ENCODE peak calls at places on chromosomes 2 and 18, in nine cellular contexts. W is lower leg skin, Q is IMR-90, K is heart left ventricle, U is right lobe of liver, L is AG09309, I is NB4, C is tibial artery, N is cardiac fibroblast. O is an unnamed sample.

GRCh38 chr2:128179461-128179755 is 88.4 kb downstream of the UGGT1 start:
- DNase-seq in W (no peak), Q (no peak), K (no peak), U (no peak), L (no peak), I (no peak), C (no peak), N (no peak), O (no peak)

GRCh38 chr2:136065384-136065783 is 52.6 kb downstream of the CXCR4 start:
- DNase-seq in W (no peak), Q (peak; percentile 0), K (no peak), U (no peak), L (no peak), I (no peak), C (no peak), N (no peak), O (no peak)

GRCh38 chr2:76861708-76862107 is 660.5 kb downstream of the LRRTM4 start:
- DNase-seq in W (no peak), Q (no peak), K (no peak), U (no peak), L (no peak), I (peak; percentile 22), C (no peak), N (peak; percentile 17), O (no peak)

GRCh38 chr2:172412996-172413492 is 14.3 kb upstream of the ITGA6 start:
- DNase-seq in W (no peak), Q (no peak), K (no peak), U (no peak), L (no peak), I (no peak), C (no peak), N (no peak), O (no peak)

GRCh38 chr2:74548285-74548918 is 5.3 kb downstream of the LOXL3 start:
- DNase-seq in W (no peak), Q (no peak), K (no peak), U (no peak), L (no peak), I (no peak), C (no peak), N (no peak), O (no peak)

GRCh38 chr2:119546446-119546765 is 2.2 kb downstream of the CFAP221 start:
- DNase-seq in W (no peak), Q (no peak), K (no peak), U (no peak), L (no peak), I (no peak), C (no peak), N (no peak), O (no peak)

GRCh38 chr2:126975671-126976655 is 77.3 kb downstream of the TEX51 start:
- DNase-seq in W (no peak), Q (no peak), K (no peak), U (no peak), L (no peak), I (no peak), C (no peak), N (peak; percentile 39), O (no peak)

GRCh38 chr2:26628561-26629345 is 12.4 kb downstream of the CIB4 start:
- DNase-seq in W (no peak), Q (no peak), K (peak; percentile 47), U (peak; percentile 24), L (no peak), I (no peak), C (peak; percentile 11), N (no peak), O (no peak)

GRCh38 chr2:127662937-127663565 is 12.3 kb downstream of the LIMS2 start:
- DNase-seq in W (no peak), Q (no peak), K (peak; percentile 58), U (peak; percentile 57), L (no peak), I (no peak), C (peak; percentile 19), N (no peak), O (no peak)

GRCh38 chr18:44637210-44638051 is 43.3 kb upstream of the SETBP1 start:
- DNase-seq in W (no peak), Q (no peak), K (no peak), U (no peak), L (no peak), I (no peak), C (no peak), N (no peak), O (no peak)

GRCh38 chr2:67867735-67868134 is 195.1 kb downstream of the C1D start:
- DNase-seq in W (no peak), Q (peak; percentile 69), K (no peak), U (no peak), L (no peak), I (no peak), C (no peak), N (peak; percentile 5), O (peak; percentile 18)

GRCh38 chr2:70627499-70627898 is 73.9 kb upstream of the TGFA start:
- DNase-seq in W (no peak), Q (no peak), K (no peak), U (no peak), L (no peak), I (no peak), C (no peak), N (peak; percentile 39), O (no peak)

GRCh38 chr2:231123362-231123898 is 1.4 kb downstream of the HTR2B start:
- DNase-seq in W (no peak), Q (peak; percentile 28), K (no peak), U (no peak), L (no peak), I (no peak), C (no peak), N (peak; percentile 47), O (no peak)

GRCh38 chr2:237132799-237133198 is 47.1 kb downstream of the COPS8 start:
- DNase-seq in W (peak; percentile 14), Q (no peak), K (no peak), U (no peak), L (no peak), I (peak; percentile 44), C (no peak), N (no peak), O (no peak)

GRCh38 chr2:239674981-239675855 is 274.4 kb upstream of the HDAC4 start:
- DNase-seq in W (no peak), Q (no peak), K (peak; percentile 38), U (no peak), L (no peak), I (no peak), C (no peak), N (no peak), O (no peak)

GRCh38 chr2:215668329-215668728 is 232.5 kb upstream of the FN1 start:
- DNase-seq in W (no peak), Q (no peak), K (no peak), U (no peak), L (no peak), I (no peak), C (no peak), N (peak; percentile 71), O (no peak)

GRCh38 chr2:96806468-96807126 is 9.5 kb upstream of the CNNM3 start:
- DNase-seq in W (no peak), Q (peak; percentile 43), K (no peak), U (no peak), L (no peak), I (no peak), C (no peak), N (no peak), O (no peak)

GRCh38 chr2:239870276-239870675 is 154.9 kb downstream of the NDUFA10 start:
- DNase-seq in W (no peak), Q (no peak), K (no peak), U (no peak), L (no peak), I (no peak), C (no peak), N (no peak), O (no peak)

GRCh38 chr2:200695178-200695930 is 109.5 kb downstream of the AOX1 start:
- DNase-seq in W (no peak), Q (no peak), K (no peak), U (no peak), L (no peak), I (peak; percentile 93), C (peak; percentile 48), N (peak; percentile 33), O (no peak)

GRCh38 chr18:9113468-9114149 is 11.1 kb downstream of the NDUFV2 start:
- DNase-seq in W (no peak), Q (no peak), K (no peak), U (no peak), L (no peak), I (no peak), C (no peak), N (no peak), O (no peak)
- H3K4me3 ChIP-seq in W (no peak overlapping the region), Q (no peak overlapping the region), K (no peak overlapping the region), U (no peak overlapping the region), L (no peak overlapping the region), I (no peak overlapping the region), C (no peak overlapping the region), N (no peak overlapping the region), O (no peak overlapping the region)

GRCh38 chr2:168254158-168254935 is 7.0 kb upstream of the STK39 start:
- DNase-seq in W (no peak), Q (peak; percentile 40), K (no peak), U (no peak), L (no peak), I (no peak), C (no peak), N (no peak), O (no peak)
- TF ChIP-seq CTCF in W (no peak), Q (peak; percentile 14), K (no peak), U (no peak), L (no peak), I (no peak), C (no peak), N (peak; percentile 12), O (no peak)

DNA sequence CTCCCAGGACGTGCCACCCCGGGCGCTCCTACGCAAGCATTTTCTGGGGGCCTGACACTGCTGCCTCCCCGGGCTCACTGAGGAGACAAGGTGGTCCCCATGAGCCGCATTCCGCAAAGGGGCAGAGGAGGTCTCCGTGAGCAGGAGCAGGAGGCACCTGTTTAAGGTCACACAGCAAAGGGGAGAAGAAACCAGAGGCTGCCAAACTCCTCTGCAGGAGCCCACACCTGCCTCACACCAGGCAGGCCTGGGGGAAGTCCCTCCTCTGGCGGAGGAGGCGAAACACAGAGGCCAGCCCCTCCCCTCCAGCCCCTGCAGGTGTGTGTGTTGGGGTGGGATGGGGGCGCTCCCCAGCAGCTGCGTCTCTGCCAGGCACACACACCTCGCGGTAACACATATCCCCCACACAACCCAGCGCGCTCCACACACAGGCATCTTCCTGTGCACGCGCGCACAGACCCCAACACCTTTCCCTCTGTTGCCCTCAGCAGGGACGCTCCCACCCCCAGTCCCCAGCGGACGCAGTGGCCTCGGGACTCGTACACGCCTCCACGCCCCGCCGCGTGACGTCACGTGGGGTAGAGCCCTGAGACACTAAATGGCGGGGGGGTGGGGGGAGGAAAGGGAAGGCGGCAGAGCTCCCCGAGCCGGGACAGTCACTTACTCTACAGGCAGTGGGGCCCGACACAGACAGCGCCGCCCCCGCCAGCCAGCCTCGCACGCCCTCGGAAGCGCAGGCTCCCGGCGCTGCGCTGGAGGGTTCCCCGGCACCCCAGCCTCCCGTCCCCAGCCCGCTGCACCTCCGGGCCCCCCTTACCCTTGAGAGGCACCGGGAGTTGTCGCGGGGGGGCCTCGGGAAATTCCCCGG is 537 bp upstream of the WNT10A start:
- DNase-seq in W (no peak), Q (no peak), K (no peak), U (no peak), L (no peak), I (no peak), C (no peak), N (no peak), O (no peak)
- H3K4me3 ChIP-seq in W (peak overlapping the region; percentile 12), Q (no peak overlapping the region), K (no peak overlapping the region), U (no peak overlapping the region), L (no peak overlapping the region), I (no peak overlapping the region), C (peak overlapping the region; percentile 2), N (no peak overlapping the region), O (no peak overlapping the region)

GRCh38 chr2:103860016-103860415 is 993.9 kb upstream of the POU3F3 start:
- DNase-seq in W (no peak), Q (no peak), K (no peak), U (no peak), L (no peak), I (no peak), C (no peak), N (no peak), O (no peak)

GRCh38 chr2:103859238-103859637 is 994.7 kb upstream of the POU3F3 start:
- DNase-seq in W (no peak), Q (no peak), K (no peak), U (no peak), L (no peak), I (no peak), C (no peak), N (no peak), O (no peak)
- TF ChIP-seq CTCF in W (no peak), Q (no peak), K (no peak), U (no peak), L (no peak), I (no peak), C (no peak), N (no peak), O (no peak)

O was measured in AG04450.